ENCODE peak calls at places on chromosomes 1 and 21, in four cellular contexts. One of them, this sample, is unnamed.

GRCh38 chr1:246875041-246876026 is 56.4 kb downstream of the AHCTF1 start:
- DNase-seq in ovary: no peak
- DNase-seq in AG09309: peak; percentile 32
- DNase-seq in cardiac muscle cell: peak; percentile 40
- DNase-seq in this sample: peak; percentile 9

GRCh38 chr1:156767879-156768608 is 709 bp downstream of the PRCC start:
- DNase-seq in cardiac muscle cell: no peak
- DNase-seq in AG09309: no peak
- DNase-seq in ovary: peak; percentile 69
- DNase-seq in this sample: no peak

GRCh38 chr1:15106608-15107007 is 46.9 kb upstream of the TMEM51 start:
- DNase-seq in cardiac muscle cell: peak; percentile 49
- DNase-seq in AG09309: no peak
- DNase-seq in ovary: no peak
- DNase-seq in this sample: no peak

GRCh38 chr1:230375795-230376194 is 50.3 kb downstream of the PGBD5 start:
- DNase-seq in AG09309: no peak
- DNase-seq in ovary: no peak
- DNase-seq in cardiac muscle cell: no peak
- DNase-seq in this sample: no peak

GRCh38 chr1:227777156-227777555 is 38.3 kb upstream of the PRSS38 start:
- DNase-seq in ovary: peak; percentile 14
- DNase-seq in AG09309: no peak
- DNase-seq in cardiac muscle cell: no peak
- DNase-seq in this sample: no peak

GRCh38 chr1:226814751-226815496 is 55.5 kb upstream of the PSEN2 start:
- DNase-seq in AG09309: peak; percentile 48
- DNase-seq in cardiac muscle cell: peak; percentile 71
- DNase-seq in ovary: peak; percentile 43
- DNase-seq in this sample: peak; percentile 79

GRCh38 chr1:200388791-200389190 is 21.0 kb downstream of the ZNF281 start:
- DNase-seq in AG09309: no peak
- DNase-seq in cardiac muscle cell: no peak
- DNase-seq in ovary: no peak
- DNase-seq in this sample: no peak

GRCh38 chr21:37484535-37485474 is 118.2 kb downstream of the DYRK1A start:
- DNase-seq in ovary: no peak
- DNase-seq in AG09309: no peak
- DNase-seq in cardiac muscle cell: no peak
- DNase-seq in this sample: no peak

GRCh38 chr1:161131721-161132409 is 602 bp downstream of the DEDD start:
- DNase-seq in AG09309: no peak
- DNase-seq in ovary: no peak
- DNase-seq in cardiac muscle cell: no peak
- DNase-seq in this sample: no peak

GRCh38 chr1:87226341-87226760 is 102.3 kb upstream of the LMO4 start:
- DNase-seq in ovary: peak; percentile 43
- DNase-seq in AG09309: peak; percentile 97
- DNase-seq in cardiac muscle cell: peak; percentile 99
- DNase-seq in this sample: peak; percentile 98

GRCh38 chr1:187051618-187052232 is 223.0 kb downstream of the PLA2G4A start:
- DNase-seq in cardiac muscle cell: peak; percentile 65
- DNase-seq in ovary: no peak
- DNase-seq in AG09309: peak; percentile 11
- DNase-seq in this sample: peak; percentile 26

GRCh38 chr1:145777357-145778145 is 46.3 kb downstream of the RNF115 start:
- DNase-seq in AG09309: no peak
- DNase-seq in cardiac muscle cell: no peak
- DNase-seq in ovary: no peak
- DNase-seq in this sample: no peak

GRCh38 chr21:39538453-39539042 is 74.2 kb upstream of the B3GALT5 start:
- DNase-seq in AG09309: no peak
- DNase-seq in ovary: no peak
- DNase-seq in cardiac muscle cell: no peak
- DNase-seq in this sample: no peak

GRCh38 chr1:38018864-38019343 is 6.4 kb downstream of the UTP11 start:
- DNase-seq in cardiac muscle cell: peak; percentile 65
- DNase-seq in AG09309: no peak
- DNase-seq in ovary: no peak
- DNase-seq in this sample: no peak

GRCh38 chr1:200867018-200867811 is 5.6 kb upstream of the GPR25 start:
- DNase-seq in ovary: no peak
- DNase-seq in AG09309: no peak
- DNase-seq in cardiac muscle cell: peak; percentile 26
- DNase-seq in this sample: no peak

GRCh38 chr1:15248238-15248637 is 1.2 kb downstream of the FHAD1 start:
- DNase-seq in cardiac muscle cell: no peak
- DNase-seq in AG09309: no peak
- DNase-seq in ovary: no peak
- DNase-seq in this sample: no peak

GRCh38 chr1:53154859-53155438 is 12.5 kb upstream of the SLC1A7 start:
- DNase-seq in cardiac muscle cell: no peak
- DNase-seq in ovary: no peak
- DNase-seq in AG09309: no peak
- DNase-seq in this sample: no peak

GRCh38 chr1:94094466-94095111 is 26.4 kb downstream of the ABCA4 start:
- DNase-seq in AG09309: no peak
- DNase-seq in cardiac muscle cell: peak; percentile 92
- DNase-seq in ovary: peak; percentile 77
- DNase-seq in this sample: no peak

GRCh38 chr1:45673956-45674355 is 12.4 kb downstream of the GPBP1L1 start:
- DNase-seq in ovary: no peak
- DNase-seq in AG09309: no peak
- DNase-seq in cardiac muscle cell: no peak
- DNase-seq in this sample: no peak

GRCh38 chr1:93904228-93904627 is 5.0 kb downstream of the GCLM start:
- DNase-seq in AG09309: no peak
- DNase-seq in cardiac muscle cell: peak; percentile 21
- DNase-seq in ovary: no peak
- DNase-seq in this sample: no peak

GRCh38 chr1:18032475-18032874 is 75.1 kb upstream of the IGSF21 start:
- DNase-seq in ovary: no peak
- DNase-seq in cardiac muscle cell: no peak
- DNase-seq in AG09309: no peak
- DNase-seq in this sample: no peak

GRCh38 chr1:38028105-38028591 is 15.6 kb downstream of the UTP11 start:
- DNase-seq in AG09309: no peak
- DNase-seq in ovary: no peak
- DNase-seq in cardiac muscle cell: no peak
- DNase-seq in this sample: no peak

GRCh38 chr21:43921979-43922945 is 57.2 kb downstream of the AGPAT3 start:
- DNase-seq in ovary: no peak
- DNase-seq in cardiac muscle cell: peak; percentile 78
- DNase-seq in AG09309: no peak
- DNase-seq in this sample: peak; percentile 61

GRCh38 chr1:173445164-173445563 is 32.0 kb upstream of the PRDX6 start:
- DNase-seq in cardiac muscle cell: no peak
- DNase-seq in ovary: no peak
- DNase-seq in AG09309: no peak
- DNase-seq in this sample: no peak

GRCh38 chr21:35223480-35224156 is 174.5 kb upstream of the RUNX1 start:
- DNase-seq in ovary: no peak
- DNase-seq in AG09309: no peak
- DNase-seq in cardiac muscle cell: no peak
- DNase-seq in this sample: no peak

GRCh38 chr1:59422921-59423575 is 126.2 kb downstream of the FGGY start:
- DNase-seq in cardiac muscle cell: peak; percentile 84
- DNase-seq in AG09309: no peak
- DNase-seq in ovary: peak; percentile 72
- DNase-seq in this sample: no peak

DNA sequence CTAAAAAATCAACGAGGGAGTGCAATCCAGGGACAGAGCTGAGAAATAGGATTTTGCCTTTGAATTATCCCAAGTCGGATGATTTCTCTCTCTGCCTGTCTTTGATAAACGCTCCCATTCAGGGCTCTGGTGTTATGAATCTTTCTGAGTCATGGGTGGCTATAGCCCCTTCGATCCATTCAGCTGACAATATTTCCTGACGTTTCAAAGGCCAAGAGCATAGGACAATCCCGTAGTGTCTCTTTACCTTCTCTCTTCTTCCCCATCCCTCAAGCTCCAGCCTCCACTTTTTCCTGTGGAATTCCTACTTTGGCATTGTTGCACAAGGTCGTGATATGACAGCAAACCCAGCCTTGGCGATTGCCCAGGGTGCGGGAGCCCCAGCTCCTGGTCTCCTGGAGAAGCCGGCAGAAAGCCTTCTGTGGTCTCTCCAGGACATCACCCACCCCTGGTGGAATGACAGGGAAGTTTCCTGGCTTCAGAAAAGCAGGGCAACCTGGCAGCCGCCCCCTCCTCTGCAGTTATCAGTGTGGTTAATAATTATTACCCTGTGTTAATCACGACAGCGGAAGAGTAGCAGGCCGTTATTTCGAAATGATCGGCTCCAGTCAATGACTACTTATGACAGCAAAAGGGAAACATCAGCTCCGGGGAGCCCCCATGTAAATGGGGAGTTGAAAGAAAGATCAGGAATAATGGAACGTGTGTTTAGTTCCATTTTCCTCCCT is 8.1 kb upstream of the PLXNA2 start:
- DNase-seq in AG09309: no peak
- DNase-seq in cardiac muscle cell: peak; percentile 68
- DNase-seq in ovary: peak; percentile 74
- DNase-seq in this sample: no peak
- TF ChIP-seq CTCF in AG09309: peak; percentile 71
- TF ChIP-seq CTCF in cardiac muscle cell: peak; percentile 57
- TF ChIP-seq CTCF in ovary: no peak
- TF ChIP-seq CTCF in this sample: peak; percentile 28

DNA sequence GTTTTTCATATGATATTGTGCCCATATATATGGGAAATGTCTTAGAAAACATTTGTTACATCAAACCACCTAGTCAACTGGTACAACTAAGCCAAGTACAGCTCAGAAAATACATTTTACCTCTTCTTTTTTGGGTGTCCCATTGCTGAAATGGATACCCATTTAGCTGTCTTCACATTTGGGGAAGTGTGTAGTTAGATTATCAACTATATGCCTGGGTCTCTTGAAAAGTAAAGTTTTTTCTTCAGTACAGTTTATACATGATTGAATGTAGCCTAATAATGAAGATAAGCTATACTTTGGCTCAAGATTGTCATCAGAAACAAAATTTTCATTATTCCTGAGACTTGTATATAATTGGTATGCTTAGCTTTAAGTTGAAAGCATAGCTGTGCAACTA is 2.0 kb downstream of the AGO3 start:
- DNase-seq in AG09309: no peak
- DNase-seq in cardiac muscle cell: no peak
- DNase-seq in ovary: no peak
- DNase-seq in this sample: no peak
- H3K4me3 ChIP-seq in AG09309: no peak overlapping the region
- H3K4me3 ChIP-seq in cardiac muscle cell: no peak overlapping the region
- H3K4me3 ChIP-seq in ovary: no peak overlapping the region
- H3K4me3 ChIP-seq in this sample: no peak overlapping the region

GRCh38 chr1:168261390-168261789 is 19.3 kb upstream of the TBX19 start:
- DNase-seq in cardiac muscle cell: peak; percentile 83
- DNase-seq in ovary: no peak
- DNase-seq in AG09309: peak; percentile 45
- DNase-seq in this sample: no peak

GRCh38 chr1:168263130-168263529 is 17.5 kb upstream of the TBX19 start:
- DNase-seq in ovary: no peak
- DNase-seq in AG09309: no peak
- DNase-seq in cardiac muscle cell: no peak
- DNase-seq in this sample: no peak

GRCh38 chr1:168259567-168259966 is 21.1 kb upstream of the TBX19 start:
- DNase-seq in AG09309: no peak
- DNase-seq in ovary: no peak
- DNase-seq in cardiac muscle cell: no peak
- DNase-seq in this sample: no peak

GRCh38 chr1:168257397-168257796 is 23.3 kb upstream of the TBX19 start:
- DNase-seq in ovary: no peak
- DNase-seq in AG09309: no peak
- DNase-seq in cardiac muscle cell: no peak
- DNase-seq in this sample: no peak

GRCh38 chr1:168260393-168260792 is 20.3 kb upstream of the TBX19 start:
- DNase-seq in cardiac muscle cell: no peak
- DNase-seq in AG09309: no peak
- DNase-seq in ovary: no peak
- DNase-seq in this sample: no peak
- TF ChIP-seq CTCF in cardiac muscle cell: no peak
- TF ChIP-seq CTCF in AG09309: no peak
- TF ChIP-seq CTCF in ovary: no peak
- TF ChIP-seq CTCF in this sample: no peak

GRCh38 chr1:154972517-154973343 is 1.8 kb upstream of the CKS1B start:
- DNase-seq in AG09309: peak; percentile 87
- DNase-seq in ovary: peak; percentile 68
- DNase-seq in cardiac muscle cell: peak; percentile 98
- DNase-seq in this sample: peak; percentile 89
- H3K4me3 ChIP-seq in AG09309: peak overlapping the region; percentile 67
- H3K4me3 ChIP-seq in ovary: peak overlapping the region; percentile 77
- H3K4me3 ChIP-seq in cardiac muscle cell: peak overlapping the region; percentile 48
- H3K4me3 ChIP-seq in this sample: peak overlapping the region; percentile 62

GRCh38 chr1:36750706-36751105 is 268.0 kb upstream of the CSF3R start:
- DNase-seq in ovary: no peak
- DNase-seq in cardiac muscle cell: no peak
- DNase-seq in AG09309: no peak
- DNase-seq in this sample: no peak
- TF ChIP-seq CTCF in ovary: no peak
- TF ChIP-seq CTCF in cardiac muscle cell: no peak
- TF ChIP-seq CTCF in AG09309: no peak
- TF ChIP-seq CTCF in this sample: no peak

This sample was measured in kidney epithelial cell.